ENCODE peak calls at places on chromosome 16, in eight cellular contexts. E is GM12864; K is effector memory CD4-positive, alpha-beta T cell; U is DMS153; Y is HepG2; B is NCI-H1105 treated with DMSO at 0.1 percent for 48 hours; H is activated CD8-positive, alpha-beta memory T cell treated with anti-CD3 and anti-CD28 coated beads for 24 hours; X is DMS 273 treated with DMSO at 0.1 percent for 48 hours. T is an unnamed sample.
A peak's percentile ranks its signal among the peaks of the same experiment; 100 is the strongest.

GRCh38 chr16:46658925-46659324 is 30.1 kb downstream of the VPS35 start:
- DNase-seq in E (peak; percentile 79), K (no peak), U (no peak), Y (no peak), B (no peak), H (no peak), X (no peak), T (peak; percentile 91)

GRCh38 chr16:51150159-51150893 is 744 bp downstream of the SALL1 start:
- DNase-seq in E (no peak), K (no peak), U (no peak), Y (no peak), B (no peak), H (no peak), X (no peak), T (no peak)

GRCh38 chr16:84585886-84586285 is 32.0 kb downstream of the COTL1 start:
- DNase-seq in E (no peak), K (no peak), U (no peak), Y (no peak), B (no peak), H (no peak), X (no peak), T (peak; percentile 65)

GRCh38 chr16:68064791-68065365 is 20.3 kb upstream of the NFATC3 start:
- DNase-seq in E (no peak), K (peak; percentile 51), U (no peak), Y (peak; percentile 61), B (peak; percentile 10), H (peak; percentile 85), X (peak; percentile 30), T (peak; percentile 71)

GRCh38 chr16:10870137-10870776 is 6.7 kb upstream of the CIITA start:
- DNase-seq in E (no peak), K (no peak), U (no peak), Y (peak; percentile 64), B (no peak), H (no peak), X (no peak), T (peak; percentile 86)

GRCh38 chr16:88121886-88122580 is 170.8 kb downstream of the BANP start:
- DNase-seq in E (no peak), K (no peak), U (no peak), Y (no peak), B (no peak), H (no peak), X (no peak), T (no peak)

GRCh38 chr16:88966986-88967799 is 9.8 kb downstream of the CBFA2T3 start:
- DNase-seq in E (no peak), K (no peak), U (no peak), Y (no peak), B (no peak), H (no peak), X (no peak), T (no peak)

GRCh38 chr16:31505483-31505882 is 2.7 kb downstream of the RUSF1 start:
- DNase-seq in E (peak; percentile 49), K (no peak), U (no peak), Y (no peak), B (no peak), H (no peak), X (no peak), T (peak; percentile 78)

GRCh38 chr16:48608871-48609452 is 1.0 kb downstream of the N4BP1 start:
- DNase-seq in E (no peak), K (peak; percentile 18), U (no peak), Y (no peak), B (no peak), H (no peak), X (no peak), T (no peak)